ENCODE peak calls at places on chromosomes 6 and 20, in five cellular contexts. D is GM23338, Y is GM23248, I is PC-3, B is SK-N-SH. M is an unnamed sample. For H3F3A, the result is how much of the 10 kb centered on the place peaks cover.

GRCh38 chr6:140462495-140463311 is 1088.3 kb upstream of the CITED2 start:
- DNase-seq in D (peak), Y (peak), I (peak), B (no peak), M (no peak)

GRCh38 chr20:2093200-2093781 is 8.3 kb upstream of the STK35 start:
- DNase-seq in D (peak), Y (peak), I (peak), B (peak), M (peak)

GRCh38 chr20:12847862-12848261 is 160.9 kb upstream of the SPTLC3 start:
- DNase-seq in D (peak), Y (peak), I (peak), B (no peak), M (peak)

GRCh38 chr20:8299921-8300320 is 167.9 kb downstream of the PLCB1 start:
- DNase-seq in D (no peak), Y (peak), I (no peak), B (no peak), M (no peak)

GRCh38 chr6:151063339-151063738 is 176.4 kb upstream of the AKAP12 start:
- DNase-seq in D (no peak), Y (peak), I (peak), B (no peak), M (no peak)

GRCh38 chr20:19742974-19743649 is 14.9 kb upstream of the RIN2 start:
- DNase-seq in D (no peak), Y (no peak), I (no peak), B (no peak), M (no peak)

GRCh38 chr6:89999154-89999553 is 104.9 kb downstream of the GJA10 start:
- DNase-seq in D (no peak), Y (peak), I (no peak), B (no peak), M (no peak)

GRCh38 chr6:149935668-149936067 is 6.1 kb upstream of the ULBP2 start:
- DNase-seq in D (no peak), Y (no peak), I (no peak), B (no peak), M (no peak)

GRCh38 chr6:75379536-75379935 is 94.9 kb upstream of the TMEM30A start:
- DNase-seq in D (no peak), Y (no peak), I (no peak), B (no peak), M (no peak)

GRCh38 chr6:7707787-7708186 is 18.1 kb upstream of the BMP6 start:
- DNase-seq in D (no peak), Y (peak), I (peak), B (no peak), M (no peak)

GRCh38 chr6:80165143-80165542 is 58.7 kb downstream of the BCKDHB start:
- DNase-seq in D (no peak), Y (peak), I (no peak), B (no peak), M (no peak)

GRCh38 chr6:66931787-66932186 is 1224.8 kb upstream of the EYS start:
- DNase-seq in D (no peak), Y (no peak), I (no peak), B (no peak), M (no peak)

GRCh38 chr20:35001596-35002362 is 46.1 kb downstream of the MYH7B start:
- DNase-seq in D (peak), Y (peak), I (no peak), B (peak), M (peak)

GRCh38 chr6:4806308-4807190 is 30.3 kb downstream of the CDYL start:
- DNase-seq in D (no peak), Y (no peak), I (no peak), B (no peak), M (no peak)

GRCh38 chr6:79605061-79605460 is 26.1 kb upstream of the SH3BGRL2 start:
- DNase-seq in D (no peak), Y (no peak), I (no peak), B (no peak), M (no peak)

GRCh38 chr6:159842035-159842434 is 42.0 kb downstream of the PNLDC1 start:
- DNase-seq in D (peak), Y (peak), I (peak), B (peak), M (peak)

DNA sequence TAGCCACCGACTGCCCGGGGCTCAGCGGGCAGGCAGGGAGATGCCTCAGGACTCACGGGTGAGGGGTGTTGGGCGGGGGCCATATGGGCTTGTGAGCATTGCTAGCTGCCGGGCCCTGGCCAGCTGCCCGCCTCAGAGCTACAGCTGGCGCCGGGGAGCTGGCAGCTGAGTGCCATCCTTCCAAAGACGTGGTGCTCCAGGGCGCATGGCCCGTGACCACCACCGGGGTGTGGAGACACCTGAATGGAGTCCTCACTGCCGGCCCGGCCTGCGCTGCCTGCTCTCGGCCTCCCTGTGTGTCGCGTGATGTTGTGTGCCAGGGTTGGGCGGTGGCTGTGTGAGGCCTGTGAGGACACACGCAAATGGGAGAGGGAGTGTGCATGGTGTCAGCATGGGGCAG is 10.6 kb upstream of the RBBP8NL start:
- DNase-seq in D (peak), Y (no peak), I (no peak), B (no peak), M (no peak)
- TF ChIP-seq EZH2phosphoT487 in D (no peak), Y (no peak), I (no peak), B (no peak), M (no peak)

GRCh38 chr6:105936972-105937371 is 149.2 kb upstream of the PRDM1 start:
- DNase-seq in D (no peak), Y (no peak), I (no peak), B (no peak), M (no peak)
- H3F3A ChIP-seq in D (under half), Y (under half), I (under half), B (under half), M (under half)

GRCh38 chr20:58568441-58568931 is 53.3 kb upstream of the APCDD1L start:
- DNase-seq in D (no peak), Y (no peak), I (no peak), B (no peak), M (no peak)

GRCh38 chr20:58567437-58567836 is 52.2 kb upstream of the APCDD1L start:
- DNase-seq in D (no peak), Y (no peak), I (no peak), B (no peak), M (no peak)

GRCh38 chr20:58566981-58567380 is 51.8 kb upstream of the APCDD1L start:
- DNase-seq in D (no peak), Y (no peak), I (no peak), B (no peak), M (no peak)

GRCh38 chr20:58569211-58570125 is 54.3 kb upstream of the APCDD1L start:
- DNase-seq in D (no peak), Y (no peak), I (no peak), B (no peak), M (no peak)

DNA sequence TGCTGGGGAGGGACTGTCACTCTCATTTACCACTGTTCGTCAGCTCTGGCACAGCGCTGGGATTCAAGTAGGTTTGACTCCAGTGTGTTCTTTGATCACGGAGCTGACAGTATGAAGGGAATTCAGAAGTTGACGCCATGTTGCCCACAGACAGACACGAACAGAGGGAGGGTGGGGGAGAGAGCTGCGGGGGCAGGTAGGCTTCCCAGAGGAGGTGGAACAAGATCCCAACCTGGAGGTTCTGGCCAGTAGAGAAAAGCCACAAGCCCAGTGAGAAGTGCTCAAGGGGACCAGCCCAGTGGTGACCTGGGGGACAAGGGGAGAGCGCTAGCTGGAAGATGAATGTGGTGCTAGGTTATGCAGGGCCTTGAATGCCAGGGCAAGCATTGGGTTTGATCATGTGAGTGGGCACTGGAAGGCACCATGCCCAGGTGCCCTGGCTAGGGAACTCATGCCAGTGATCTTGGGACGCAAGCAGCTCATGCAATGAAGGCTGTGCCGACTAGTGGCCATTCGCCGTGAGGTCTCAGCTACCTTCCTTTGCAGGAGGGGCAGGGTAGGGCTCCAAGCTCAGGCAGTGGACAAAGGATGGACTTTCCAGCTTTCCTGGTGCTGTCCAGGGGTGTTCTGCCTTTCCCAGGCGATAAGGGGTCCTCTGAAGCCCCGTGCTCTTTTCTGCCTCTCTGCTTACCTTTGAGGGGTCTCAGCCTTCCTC is 50.4 kb upstream of the APCDD1L start:
- DNase-seq in D (no peak), Y (no peak), I (no peak), B (no peak), M (no peak)
- TF ChIP-seq EZH2phosphoT487 in D (no peak), Y (no peak), I (no peak), B (no peak), M (no peak)

GRCh38 chr6:1868561-1869261 is 259.0 kb downstream of the FOXC1 start:
- DNase-seq in D (no peak), Y (no peak), I (no peak), B (no peak), M (no peak)

GRCh38 chr6:1871936-1872335 is 262.2 kb downstream of the FOXC1 start:
- DNase-seq in D (peak), Y (peak), I (no peak), B (peak), M (peak)

GRCh38 chr6:1870902-1871301 is 261.2 kb downstream of the FOXC1 start:
- DNase-seq in D (peak), Y (no peak), I (no peak), B (no peak), M (peak)

GRCh38 chr6:1869766-1870165 is 260.1 kb downstream of the FOXC1 start:
- DNase-seq in D (no peak), Y (no peak), I (no peak), B (no peak), M (no peak)

GRCh38 chr6:1870267-1870666 is 260.6 kb downstream of the FOXC1 start:
- DNase-seq in D (no peak), Y (no peak), I (no peak), B (no peak), M (no peak)
- H3F3A ChIP-seq in D (under half), Y (under half), I (under half), B (under half), M (under half)

GRCh38 chr6:43970913-43971775 is 156.1 kb downstream of the MRPL14 start:
- DNase-seq in D (no peak), Y (peak), I (peak), B (no peak), M (no peak)
- TF ChIP-seq EZH2phosphoT487 in D (no peak), Y (no peak), I (no peak), B (no peak), M (no peak)

GRCh38 chr20:47533518-47534062 is 31.9 kb downstream of the NCOA3 start:
- DNase-seq in D (no peak), Y (no peak), I (no peak), B (no peak), M (no peak)
- H3F3A ChIP-seq in D (under half), Y (under half), I (under half), B (under half), M (under half)

GRCh38 chr6:82711992-82712788 is 348.6 kb downstream of the TPBG start:
- DNase-seq in D (no peak), Y (peak), I (no peak), B (no peak), M (no peak)

GRCh38 chr6:82711105-82711829 is 347.6 kb downstream of the TPBG start:
- DNase-seq in D (no peak), Y (peak), I (no peak), B (no peak), M (no peak)

DNA sequence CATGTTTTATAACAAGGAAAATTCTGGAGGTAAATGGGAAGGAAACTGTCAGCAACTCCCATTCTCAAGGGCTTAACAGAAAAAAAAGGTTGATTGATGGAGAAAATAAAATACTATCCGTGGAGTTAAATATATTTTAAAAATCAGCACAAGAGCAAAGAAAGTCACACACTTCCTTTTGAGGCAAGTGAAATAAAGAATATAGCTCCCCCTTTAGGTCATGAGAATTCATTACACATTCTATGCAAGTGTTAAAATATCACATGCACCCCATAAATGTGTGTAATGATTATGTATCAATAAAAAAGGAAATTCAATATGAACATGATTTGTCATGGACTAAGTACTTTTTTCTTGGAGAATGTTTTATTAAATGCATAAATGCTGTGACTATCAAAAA is 349.2 kb downstream of the TPBG start:
- DNase-seq in D (peak), Y (peak), I (peak), B (peak), M (no peak)
- TF ChIP-seq EZH2phosphoT487 in D (no peak), Y (no peak), I (no peak), B (no peak), M (no peak)

DNA sequence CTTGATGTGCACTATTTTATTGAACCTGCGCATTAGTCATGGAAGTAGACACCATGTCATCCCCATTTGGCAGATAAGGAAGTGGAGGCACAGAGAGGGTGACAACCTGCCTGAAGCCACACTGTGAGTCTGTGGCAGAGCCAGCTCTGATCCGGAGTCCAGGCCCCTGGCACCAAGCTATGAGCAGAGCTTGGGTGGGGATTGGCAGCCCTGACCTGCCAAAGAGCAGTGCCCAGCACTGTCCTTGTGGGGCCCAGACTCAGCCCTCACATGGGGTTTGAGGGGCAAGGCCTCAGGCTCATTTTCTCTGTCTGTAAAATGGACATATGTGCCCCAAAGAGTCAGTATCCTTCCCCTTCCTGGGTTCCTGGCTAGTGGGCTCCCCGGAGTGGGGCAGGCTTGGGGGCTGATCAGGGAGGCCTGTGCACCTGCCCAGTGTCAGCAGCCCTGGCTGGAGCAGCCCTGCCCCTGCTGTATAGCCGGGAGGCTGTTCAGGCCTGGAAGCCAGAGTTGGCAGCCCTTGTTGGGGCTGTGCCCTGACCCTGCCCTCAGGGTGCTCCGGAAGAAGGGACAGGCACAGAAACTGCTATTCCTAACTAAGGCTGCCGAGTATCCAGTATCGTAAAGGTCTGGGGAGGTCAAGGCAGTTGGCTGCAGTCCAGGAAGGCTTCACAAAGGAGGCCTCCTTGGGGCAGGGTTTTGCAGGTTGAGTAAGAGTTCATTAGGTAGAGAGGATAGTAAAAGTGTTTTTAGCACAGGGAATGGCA is 38.7 kb downstream of the TGM2 start:
- DNase-seq in D (no peak), Y (no peak), I (no peak), B (no peak), M (no peak)
- H3F3A ChIP-seq in D (under half), Y (under half), I (under half), B (half or more), M (under half)

DNA sequence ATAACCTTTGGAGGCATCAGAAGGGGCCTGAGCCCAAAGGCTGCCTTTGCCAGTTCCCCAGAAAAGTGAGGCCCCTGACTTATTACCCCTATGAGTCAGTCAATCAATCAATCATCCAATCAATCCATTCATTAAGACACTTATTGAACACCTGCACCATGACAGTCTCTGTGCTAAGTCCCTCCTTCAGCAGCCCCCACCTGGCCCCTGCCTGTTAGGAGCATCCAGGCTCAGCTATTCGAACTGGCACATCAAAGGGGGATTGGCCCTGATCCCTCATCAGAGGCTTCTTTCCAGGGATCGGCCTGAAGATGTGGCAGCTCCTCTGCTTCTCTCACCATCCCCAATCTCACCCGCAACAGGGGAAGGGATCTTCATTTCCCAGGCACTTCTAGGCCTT is 27.7 kb upstream of the VEGFA start:
- DNase-seq in D (no peak), Y (no peak), I (no peak), B (peak), M (no peak)
- TF ChIP-seq EZH2phosphoT487 in D (no peak), Y (no peak), I (no peak), B (no peak), M (no peak)

M was measured in neural progenitor cell.